ENCODE peak calls at places on chromosomes 7 and 10, in seven cellular contexts. C is pons; P is HuH-7; S is stimulated activated naive B cell treated with anti-CD40 and anti-IgM and Interleukin-4, amounts not matched to agents 10 μg/mL and 1 μg/mL and 100 μg/mL, for 72 hours; Q is activated T-helper 1 cell treated with anti-CD3 and anti-CD28 coated beads, Interleukin-12 subunit alpha, Interleukin-12 subunit beta, Interleukin-2, Interleukin-4 antibody, amounts not matched to agents 30 ng/mL and 10 ng/mL and 1 ng/mL, durations not matched to agents 14 hours and 24 hours and 36 hours; X is pulmonary artery endothelial cell; U is CMK. J is an unnamed sample.

GRCh38 chr7:132782777-132783633 is 206.7 kb upstream of the PLXNA4 start:
- DNase-seq in C (no peak), P (no peak), S (no peak), Q (no peak), X (no peak), U (no peak), J (no peak)

GRCh38 chr10:43122096-43122495 is 16.1 kb upstream of the CSGALNACT2 start:
- DNase-seq in C (no peak), P (no peak), S (no peak), Q (no peak), X (no peak), U (no peak), J (no peak)

GRCh38 chr10:91976324-91977051 is 52.9 kb downstream of the BTAF1 start:
- DNase-seq in C (no peak), P (no peak), S (no peak), Q (no peak), X (no peak), U (no peak), J (no peak)

GRCh38 chr10:32104181-32104580 is 48.0 kb upstream of the KIF5B start:
- DNase-seq in C (no peak), P (no peak), S (no peak), Q (no peak), X (no peak), U (no peak), J (no peak)

GRCh38 chr7:17690030-17690429 is 250.3 kb downstream of the SNX13 start:
- DNase-seq in C (no peak), P (no peak), S (peak), Q (no peak), X (no peak), U (peak), J (no peak)

GRCh38 chr7:159078911-159079270 is 65.8 kb downstream of the VIPR2 start:
- DNase-seq in C (no peak), P (no peak), S (no peak), Q (no peak), X (no peak), U (no peak), J (no peak)

GRCh38 chr7:101558742-101559325 is 70.3 kb downstream of the MYL10 start:
- DNase-seq in C (no peak), P (peak), S (no peak), Q (no peak), X (no peak), U (no peak), J (no peak)

GRCh38 chr10:119299531-119299930 is 92.2 kb downstream of the GRK5 start:
- DNase-seq in C (no peak), P (no peak), S (no peak), Q (no peak), X (no peak), U (no peak), J (no peak)

GRCh38 chr7:24858108-24858977 is 101.1 kb upstream of the GSDME start:
- DNase-seq in C (no peak), P (peak), S (no peak), Q (no peak), X (no peak), U (no peak), J (no peak)

J was measured in glomerular endothelial cell.